ENCODE peak calls at places on chromosomes 2 and 18, in six cellular contexts. One of them, this sample, is unnamed.

GRCh38 chr2:201952212-201952611 is 81.4 kb upstream of the FZD7 start:
- DNase-seq in AG10803: no peak
- DNase-seq in mesothelial cell of epicardium: no peak
- DNase-seq in spleen: no peak
- DNase-seq in body of pancreas: no peak
- DNase-seq in fibroblast of lung: no peak
- DNase-seq in this sample: no peak

GRCh38 chr18:21741511-21742322 is 1.1 kb downstream of the MIB1 start:
- DNase-seq in spleen: no peak
- DNase-seq in body of pancreas: peak
- DNase-seq in AG10803: peak
- DNase-seq in fibroblast of lung: peak
- DNase-seq in mesothelial cell of epicardium: peak
- DNase-seq in this sample: peak

GRCh38 chr2:102155703-102156515 is 13.4 kb downstream of the IL1R1 start:
- DNase-seq in body of pancreas: peak
- DNase-seq in AG10803: peak
- DNase-seq in spleen: no peak
- DNase-seq in fibroblast of lung: no peak
- DNase-seq in mesothelial cell of epicardium: no peak
- DNase-seq in this sample: no peak

GRCh38 chr18:58117685-58118403 is 73.8 kb downstream of the NEDD4L start:
- DNase-seq in fibroblast of lung: peak
- DNase-seq in AG10803: peak
- DNase-seq in body of pancreas: peak
- DNase-seq in mesothelial cell of epicardium: no peak
- DNase-seq in spleen: no peak
- DNase-seq in this sample: no peak

GRCh38 chr2:150806336-150806735 is 318.9 kb upstream of the RND3 start:
- DNase-seq in spleen: no peak
- DNase-seq in mesothelial cell of epicardium: no peak
- DNase-seq in AG10803: no peak
- DNase-seq in fibroblast of lung: peak
- DNase-seq in body of pancreas: no peak
- DNase-seq in this sample: no peak

GRCh38 chr2:45653584-45653983 is 2.1 kb downstream of the PRKCE start:
- DNase-seq in AG10803: peak
- DNase-seq in fibroblast of lung: peak
- DNase-seq in mesothelial cell of epicardium: no peak
- DNase-seq in spleen: no peak
- DNase-seq in body of pancreas: no peak
- DNase-seq in this sample: no peak

GRCh38 chr2:73295751-73296400 is 2.5 kb upstream of the EGR4 start:
- DNase-seq in fibroblast of lung: no peak
- DNase-seq in spleen: no peak
- DNase-seq in body of pancreas: no peak
- DNase-seq in AG10803: no peak
- DNase-seq in mesothelial cell of epicardium: no peak
- DNase-seq in this sample: no peak

GRCh38 chr18:904135-905090 is at the start of gene ADCYAP1:
- DNase-seq in AG10803: peak
- DNase-seq in body of pancreas: no peak
- DNase-seq in mesothelial cell of epicardium: peak
- DNase-seq in fibroblast of lung: peak
- DNase-seq in spleen: no peak
- DNase-seq in this sample: peak

GRCh38 chr18:28607991-28608390 is 431.1 kb upstream of the CDH2 start:
- DNase-seq in body of pancreas: no peak
- DNase-seq in spleen: no peak
- DNase-seq in fibroblast of lung: no peak
- DNase-seq in mesothelial cell of epicardium: no peak
- DNase-seq in AG10803: peak
- DNase-seq in this sample: no peak

GRCh38 chr2:165646321-165646801 is 147.7 kb downstream of the GALNT3 start:
- DNase-seq in spleen: no peak
- DNase-seq in AG10803: peak
- DNase-seq in body of pancreas: no peak
- DNase-seq in mesothelial cell of epicardium: no peak
- DNase-seq in fibroblast of lung: no peak
- DNase-seq in this sample: no peak

GRCh38 chr2:178363252-178363651 is 87.7 kb downstream of the PRKRA start:
- DNase-seq in fibroblast of lung: peak
- DNase-seq in AG10803: peak
- DNase-seq in mesothelial cell of epicardium: no peak
- DNase-seq in body of pancreas: no peak
- DNase-seq in spleen: no peak
- DNase-seq in this sample: no peak

GRCh38 chr2:227106845-227107759 is 56.9 kb downstream of the COL4A4 start:
- DNase-seq in fibroblast of lung: peak
- DNase-seq in mesothelial cell of epicardium: peak
- DNase-seq in AG10803: peak
- DNase-seq in body of pancreas: peak
- DNase-seq in spleen: no peak
- DNase-seq in this sample: peak

GRCh38 chr18:65725421-65726050 is 25.3 kb upstream of the CDH7 start:
- DNase-seq in AG10803: no peak
- DNase-seq in fibroblast of lung: no peak
- DNase-seq in spleen: no peak
- DNase-seq in body of pancreas: peak
- DNase-seq in mesothelial cell of epicardium: peak
- DNase-seq in this sample: no peak

GRCh38 chr2:39099820-39100728 is 20.8 kb downstream of the SOS1 start:
- DNase-seq in fibroblast of lung: peak
- DNase-seq in AG10803: no peak
- DNase-seq in spleen: no peak
- DNase-seq in body of pancreas: no peak
- DNase-seq in mesothelial cell of epicardium: no peak
- DNase-seq in this sample: no peak

GRCh38 chr2:160321025-160321424 is 121.0 kb upstream of the ITGB6 start:
- DNase-seq in fibroblast of lung: no peak
- DNase-seq in spleen: no peak
- DNase-seq in AG10803: no peak
- DNase-seq in mesothelial cell of epicardium: no peak
- DNase-seq in body of pancreas: no peak
- DNase-seq in this sample: no peak

GRCh38 chr2:113282747-113283533 is 4.2 kb upstream of the PAX8 start:
- DNase-seq in spleen: peak
- DNase-seq in fibroblast of lung: peak
- DNase-seq in mesothelial cell of epicardium: no peak
- DNase-seq in AG10803: peak
- DNase-seq in body of pancreas: peak
- DNase-seq in this sample: no peak

GRCh38 chr2:52456759-52457377 is 1310.7 kb upstream of the CHAC2 start:
- DNase-seq in fibroblast of lung: peak
- DNase-seq in mesothelial cell of epicardium: no peak
- DNase-seq in body of pancreas: no peak
- DNase-seq in AG10803: no peak
- DNase-seq in spleen: no peak
- DNase-seq in this sample: no peak

GRCh38 chr2:28348149-28348567 is 44.5 kb upstream of the FOSL2 start:
- DNase-seq in mesothelial cell of epicardium: no peak
- DNase-seq in AG10803: no peak
- DNase-seq in spleen: peak
- DNase-seq in fibroblast of lung: no peak
- DNase-seq in body of pancreas: no peak
- DNase-seq in this sample: no peak

GRCh38 chr2:150619607-150620330 is 132.3 kb upstream of the RND3 start:
- DNase-seq in mesothelial cell of epicardium: no peak
- DNase-seq in AG10803: peak
- DNase-seq in fibroblast of lung: peak
- DNase-seq in spleen: no peak
- DNase-seq in body of pancreas: no peak
- DNase-seq in this sample: no peak

DNA sequence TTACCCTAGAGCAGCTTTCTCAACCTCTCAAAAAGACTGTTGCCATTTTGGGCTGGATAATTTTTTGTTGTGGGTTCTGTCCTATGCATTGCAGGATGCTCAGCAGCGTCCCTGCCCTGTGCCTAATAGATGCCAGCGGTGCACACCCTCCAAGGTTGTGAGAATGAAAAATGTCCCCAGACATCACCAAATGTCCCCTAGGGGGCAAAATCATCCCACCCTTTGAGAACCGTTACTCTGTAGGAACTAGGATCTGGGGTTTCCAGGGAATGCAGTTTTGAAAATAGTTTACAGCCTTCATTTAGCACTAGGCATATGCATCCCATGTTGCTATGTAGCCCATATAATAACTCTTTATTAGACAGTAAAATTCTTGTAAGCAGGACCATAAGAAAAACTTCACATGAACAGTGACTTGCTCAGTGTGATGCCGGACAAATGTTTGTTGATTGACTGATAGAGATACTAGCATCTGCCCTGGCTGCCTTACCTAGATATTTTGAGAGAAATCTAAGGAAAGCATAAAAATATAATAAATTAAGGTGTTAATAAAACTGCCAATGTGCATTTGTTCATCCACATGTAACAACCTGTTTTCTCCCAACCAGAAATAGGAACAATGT is 79.2 kb upstream of the EPC2 start:
- DNase-seq in AG10803: no peak
- DNase-seq in body of pancreas: no peak
- DNase-seq in mesothelial cell of epicardium: no peak
- DNase-seq in spleen: no peak
- DNase-seq in fibroblast of lung: no peak
- DNase-seq in this sample: no peak
- TF ChIP-seq CTCF in AG10803: no peak
- TF ChIP-seq CTCF in body of pancreas: peak
- TF ChIP-seq CTCF in mesothelial cell of epicardium: no peak
- TF ChIP-seq CTCF in spleen: no peak
- TF ChIP-seq CTCF in fibroblast of lung: peak
- TF ChIP-seq CTCF in this sample: peak

GRCh38 chr18:62182220-62182619 is 4.6 kb downstream of the PIGN start:
- DNase-seq in body of pancreas: no peak
- DNase-seq in spleen: no peak
- DNase-seq in mesothelial cell of epicardium: no peak
- DNase-seq in fibroblast of lung: no peak
- DNase-seq in AG10803: no peak
- DNase-seq in this sample: no peak

GRCh38 chr18:62186656-62187542 is at the start of the genes PIGN and RELCH:
- DNase-seq in AG10803: peak
- DNase-seq in mesothelial cell of epicardium: peak
- DNase-seq in body of pancreas: peak
- DNase-seq in fibroblast of lung: peak
- DNase-seq in spleen: peak
- DNase-seq in this sample: peak

GRCh38 chr18:62183578-62184195 is 3.2 kb downstream of the PIGN start:
- DNase-seq in mesothelial cell of epicardium: no peak
- DNase-seq in body of pancreas: peak
- DNase-seq in spleen: no peak
- DNase-seq in AG10803: peak
- DNase-seq in fibroblast of lung: peak
- DNase-seq in this sample: peak

GRCh38 chr18:62189208-62189607 is 2.2 kb downstream of the RELCH start:
- DNase-seq in mesothelial cell of epicardium: no peak
- DNase-seq in fibroblast of lung: no peak
- DNase-seq in body of pancreas: no peak
- DNase-seq in AG10803: no peak
- DNase-seq in spleen: no peak
- DNase-seq in this sample: no peak

GRCh38 chr18:62187543-62188378 is 706 bp downstream of the RELCH start:
- DNase-seq in mesothelial cell of epicardium: peak
- DNase-seq in AG10803: peak
- DNase-seq in body of pancreas: peak
- DNase-seq in spleen: no peak
- DNase-seq in fibroblast of lung: peak
- DNase-seq in this sample: no peak
- TF ChIP-seq CTCF in mesothelial cell of epicardium: no peak
- TF ChIP-seq CTCF in AG10803: peak
- TF ChIP-seq CTCF in body of pancreas: no peak
- TF ChIP-seq CTCF in spleen: no peak
- TF ChIP-seq CTCF in fibroblast of lung: peak
- TF ChIP-seq CTCF in this sample: peak

GRCh38 chr2:191693151-191693550 is 15.2 kb downstream of the NABP1 start:
- DNase-seq in spleen: no peak
- DNase-seq in fibroblast of lung: no peak
- DNase-seq in body of pancreas: no peak
- DNase-seq in mesothelial cell of epicardium: no peak
- DNase-seq in AG10803: no peak
- DNase-seq in this sample: no peak

GRCh38 chr2:191693778-191694177 is 15.8 kb downstream of the NABP1 start:
- DNase-seq in body of pancreas: no peak
- DNase-seq in AG10803: no peak
- DNase-seq in mesothelial cell of epicardium: no peak
- DNase-seq in fibroblast of lung: no peak
- DNase-seq in spleen: no peak
- DNase-seq in this sample: no peak

GRCh38 chr2:191696001-191696400 is 18.1 kb downstream of the NABP1 start:
- DNase-seq in mesothelial cell of epicardium: no peak
- DNase-seq in body of pancreas: peak
- DNase-seq in spleen: no peak
- DNase-seq in AG10803: peak
- DNase-seq in fibroblast of lung: peak
- DNase-seq in this sample: no peak

GRCh38 chr2:191699341-191699945 is 21.5 kb downstream of the NABP1 start:
- DNase-seq in fibroblast of lung: no peak
- DNase-seq in body of pancreas: no peak
- DNase-seq in spleen: no peak
- DNase-seq in mesothelial cell of epicardium: no peak
- DNase-seq in AG10803: no peak
- DNase-seq in this sample: no peak

GRCh38 chr2:191696960-191697359 is 19.0 kb downstream of the NABP1 start:
- DNase-seq in body of pancreas: no peak
- DNase-seq in fibroblast of lung: no peak
- DNase-seq in spleen: no peak
- DNase-seq in mesothelial cell of epicardium: no peak
- DNase-seq in AG10803: no peak
- DNase-seq in this sample: no peak
- TF ChIP-seq CTCF in body of pancreas: no peak
- TF ChIP-seq CTCF in fibroblast of lung: no peak
- TF ChIP-seq CTCF in spleen: no peak
- TF ChIP-seq CTCF in mesothelial cell of epicardium: no peak
- TF ChIP-seq CTCF in AG10803: no peak
- TF ChIP-seq CTCF in this sample: no peak

GRCh38 chr18:48828201-48828580 is 122.6 kb downstream of the SMAD7 start:
- DNase-seq in fibroblast of lung: no peak
- DNase-seq in mesothelial cell of epicardium: peak
- DNase-seq in body of pancreas: no peak
- DNase-seq in AG10803: no peak
- DNase-seq in spleen: no peak
- DNase-seq in this sample: no peak

GRCh38 chr18:48829443-48830149 is 121.2 kb downstream of the SMAD7 start:
- DNase-seq in body of pancreas: no peak
- DNase-seq in mesothelial cell of epicardium: peak
- DNase-seq in AG10803: no peak
- DNase-seq in fibroblast of lung: no peak
- DNase-seq in spleen: peak
- DNase-seq in this sample: no peak

GRCh38 chr18:48827321-48828200 is 123.2 kb downstream of the SMAD7 start:
- DNase-seq in AG10803: peak
- DNase-seq in spleen: peak
- DNase-seq in fibroblast of lung: peak
- DNase-seq in body of pancreas: no peak
- DNase-seq in mesothelial cell of epicardium: peak
- DNase-seq in this sample: no peak

GRCh38 chr18:48826806-48827205 is 124.0 kb downstream of the SMAD7 start:
- DNase-seq in fibroblast of lung: no peak
- DNase-seq in spleen: peak
- DNase-seq in body of pancreas: no peak
- DNase-seq in AG10803: no peak
- DNase-seq in mesothelial cell of epicardium: peak
- DNase-seq in this sample: no peak

GRCh38 chr18:48828713-48829442 is 121.9 kb downstream of the SMAD7 start:
- DNase-seq in spleen: peak
- DNase-seq in AG10803: no peak
- DNase-seq in body of pancreas: no peak
- DNase-seq in fibroblast of lung: no peak
- DNase-seq in mesothelial cell of epicardium: peak
- DNase-seq in this sample: no peak
- TF ChIP-seq CTCF in spleen: no peak
- TF ChIP-seq CTCF in AG10803: no peak
- TF ChIP-seq CTCF in body of pancreas: no peak
- TF ChIP-seq CTCF in fibroblast of lung: no peak
- TF ChIP-seq CTCF in mesothelial cell of epicardium: no peak
- TF ChIP-seq CTCF in this sample: no peak

This sample was measured in GM13977.